ENCODE peak calls at places on chromosomes 2 and 18, in nine cellular contexts. C is tibial nerve; W is neural progenitor cell; Q is left lung; L is CD4-positive, CD25-positive, alpha-beta regulatory T cell; A is spleen; N is brain microvascular endothelial cell; R is GM06990; Y is esophagus squamous epithelium. I is an unnamed sample. For H3K36me3, the result is how much of the 10 kb centered on the place peaks cover.

GRCh38 chr2:8391584-8391983 is 290.3 kb upstream of the ID2 start:
- DNase-seq in C (no peak), W (no peak), Q (no peak), L (no peak), A (no peak), N (no peak), R (no peak), Y (no peak), I (no peak)

GRCh38 chr2:160210599-160211138 is 10.6 kb upstream of the ITGB6 start:
- DNase-seq in C (peak), W (peak), Q (peak), L (peak), A (peak), N (peak), R (peak), Y (no peak), I (peak)

GRCh38 chr2:160657206-160657605 is 163.6 kb upstream of the RBMS1 start:
- DNase-seq in C (no peak), W (peak), Q (no peak), L (no peak), A (no peak), N (peak), R (no peak), Y (no peak), I (no peak)

GRCh38 chr2:10864888-10865551 is 46.7 kb upstream of the KCNF1 start:
- DNase-seq in C (no peak), W (no peak), Q (no peak), L (peak), A (no peak), N (no peak), R (peak), Y (no peak), I (no peak)

GRCh38 chr2:1251520-1251919 is 161.7 kb upstream of the TPO start:
- DNase-seq in C (no peak), W (no peak), Q (no peak), L (no peak), A (no peak), N (no peak), R (no peak), Y (no peak), I (no peak)

GRCh38 chr2:121008978-121009377 is 273.3 kb downstream of the GLI2 start:
- DNase-seq in C (no peak), W (peak), Q (no peak), L (no peak), A (no peak), N (no peak), R (no peak), Y (no peak), I (peak)

GRCh38 chr18:48940854-48941531 is 9.8 kb downstream of the SMAD7 start:
- DNase-seq in C (no peak), W (no peak), Q (no peak), L (peak), A (peak), N (no peak), R (peak), Y (no peak), I (peak)

GRCh38 chr2:211390506-211390905 is 834.1 kb downstream of the CPS1 start:
- DNase-seq in C (no peak), W (peak), Q (no peak), L (no peak), A (no peak), N (no peak), R (no peak), Y (no peak), I (no peak)

GRCh38 chr18:3985664-3986063 is 469.4 kb downstream of the DLGAP1 start:
- DNase-seq in C (no peak), W (no peak), Q (no peak), L (no peak), A (no peak), N (no peak), R (no peak), Y (no peak), I (no peak)

GRCh38 chr2:151730242-151730975 is 3.9 kb downstream of the NEB start:
- DNase-seq in C (no peak), W (no peak), Q (no peak), L (no peak), A (no peak), N (peak), R (peak), Y (no peak), I (no peak)

GRCh38 chr18:13501896-13502295 is 224.5 kb downstream of the FAM210A start:
- DNase-seq in C (no peak), W (no peak), Q (no peak), L (peak), A (no peak), N (no peak), R (peak), Y (no peak), I (no peak)

GRCh38 chr18:12701161-12701560 is 1.4 kb downstream of the CEP76 start:
- DNase-seq in C (no peak), W (no peak), Q (no peak), L (no peak), A (no peak), N (no peak), R (no peak), Y (no peak), I (no peak)

GRCh38 chr18:49795612-49796552 is 17.5 kb downstream of the ACAA2 start:
- DNase-seq in C (no peak), W (no peak), Q (no peak), L (no peak), A (no peak), N (no peak), R (no peak), Y (no peak), I (no peak)

GRCh38 chr18:25140144-25140961 is 211.6 kb downstream of the ZNF521 start:
- DNase-seq in C (no peak), W (no peak), Q (no peak), L (no peak), A (no peak), N (no peak), R (no peak), Y (no peak), I (no peak)

GRCh38 chr2:134429886-134430285 is 176.0 kb downstream of the MGAT5 start:
- DNase-seq in C (no peak), W (no peak), Q (no peak), L (no peak), A (no peak), N (no peak), R (no peak), Y (no peak), I (no peak)
- H3K36me3 ChIP-seq in C (under half), W (under half), Q (under half), L (half or more), A (half or more), N (under half), R (under half), Y (under half), I (under half)

DNA sequence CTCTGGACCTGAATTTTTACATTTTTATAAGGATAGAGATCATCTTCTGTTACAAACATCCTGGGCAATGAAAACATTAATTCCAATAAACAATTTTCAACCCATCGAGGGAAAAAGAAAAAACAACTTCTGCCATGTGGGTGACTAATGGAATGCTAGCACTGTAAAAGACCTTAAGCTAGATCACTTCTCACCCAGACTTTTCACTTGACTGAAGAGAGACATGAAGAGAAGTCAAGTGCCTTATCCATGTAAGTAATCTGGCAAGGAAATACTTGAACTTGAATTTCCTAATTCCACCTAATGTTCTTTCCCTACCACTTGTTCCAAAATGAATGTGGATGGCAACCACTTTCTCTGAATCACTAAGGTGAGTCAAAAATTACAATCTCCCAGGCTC is 98.3 kb upstream of the ACVR1C start:
- DNase-seq in C (no peak), W (no peak), Q (no peak), L (no peak), A (no peak), N (no peak), R (no peak), Y (no peak), I (no peak)
- H3K4me3 ChIP-seq in C (no peak), W (no peak), Q (no peak), L (no peak), A (no peak), N (no peak), R (no peak), Y (no peak), I (no peak)

GRCh38 chr18:76979111-76979751 is 153.4 kb downstream of the MBP start:
- DNase-seq in C (no peak), W (no peak), Q (no peak), L (no peak), A (no peak), N (no peak), R (no peak), Y (no peak), I (no peak)
- H3K36me3 ChIP-seq in C (under half), W (under half), Q (under half), L (under half), A (under half), N (under half), R (under half), Y (under half), I (under half)

GRCh38 chr2:170873035-170873692 is 55.9 kb upstream of the GORASP2 start:
- DNase-seq in C (peak), W (peak), Q (peak), L (peak), A (peak), N (peak), R (peak), Y (no peak), I (peak)
- H3K4me3 ChIP-seq in C (no peak), W (no peak), Q (no peak), L (peak), A (peak), N (peak), R (peak), Y (peak), I (peak)

DNA sequence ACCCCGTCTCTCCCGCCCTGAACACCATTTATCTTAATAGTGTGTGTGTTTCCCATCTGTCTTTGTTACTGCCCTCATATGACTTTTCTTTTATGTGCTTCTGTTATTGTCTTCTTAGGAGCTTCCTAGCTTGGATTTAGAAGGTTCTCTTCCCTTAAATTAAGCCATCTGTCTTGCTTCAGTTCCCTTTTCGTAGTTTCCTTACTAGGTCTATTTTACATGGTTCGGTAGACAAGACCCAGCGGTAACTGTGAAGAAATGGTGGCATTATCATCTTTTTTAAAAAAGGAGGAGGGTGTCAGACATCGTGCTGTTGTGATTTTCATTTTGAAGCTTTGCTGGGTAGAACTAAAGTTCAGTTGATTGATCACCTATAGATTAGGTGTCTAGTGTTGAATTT is 10.3 kb downstream of the NCK2 start:
- DNase-seq in C (no peak), W (no peak), Q (no peak), L (no peak), A (no peak), N (no peak), R (no peak), Y (no peak), I (no peak)
- H3K36me3 ChIP-seq in C (under half), W (under half), Q (under half), L (under half), A (under half), N (under half), R (under half), Y (under half), I (under half)

DNA sequence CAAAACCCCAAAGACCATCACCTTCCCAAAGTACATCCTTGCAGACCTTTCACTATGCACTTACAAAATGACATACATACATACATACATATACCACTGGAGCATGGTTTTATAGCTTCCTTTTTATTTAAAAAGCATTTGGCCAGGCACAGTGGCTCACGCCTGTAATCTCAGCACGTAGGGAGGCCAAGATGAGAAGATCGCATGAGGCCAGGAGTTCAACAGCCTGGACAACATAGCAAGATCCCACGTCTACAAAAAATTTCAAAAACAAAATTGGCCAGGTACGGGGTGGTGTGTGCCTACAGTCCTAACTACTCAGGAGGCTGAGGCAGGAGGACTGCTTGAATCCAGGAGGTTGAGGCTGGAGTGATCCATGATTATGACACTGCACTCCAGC is 29.9 kb upstream of the ADAM17 start:
- DNase-seq in C (no peak), W (no peak), Q (no peak), L (no peak), A (no peak), N (no peak), R (no peak), Y (no peak), I (no peak)
- H3K4me3 ChIP-seq in C (no peak), W (no peak), Q (no peak), L (no peak), A (no peak), N (no peak), R (no peak), Y (no peak), I (no peak)

DNA sequence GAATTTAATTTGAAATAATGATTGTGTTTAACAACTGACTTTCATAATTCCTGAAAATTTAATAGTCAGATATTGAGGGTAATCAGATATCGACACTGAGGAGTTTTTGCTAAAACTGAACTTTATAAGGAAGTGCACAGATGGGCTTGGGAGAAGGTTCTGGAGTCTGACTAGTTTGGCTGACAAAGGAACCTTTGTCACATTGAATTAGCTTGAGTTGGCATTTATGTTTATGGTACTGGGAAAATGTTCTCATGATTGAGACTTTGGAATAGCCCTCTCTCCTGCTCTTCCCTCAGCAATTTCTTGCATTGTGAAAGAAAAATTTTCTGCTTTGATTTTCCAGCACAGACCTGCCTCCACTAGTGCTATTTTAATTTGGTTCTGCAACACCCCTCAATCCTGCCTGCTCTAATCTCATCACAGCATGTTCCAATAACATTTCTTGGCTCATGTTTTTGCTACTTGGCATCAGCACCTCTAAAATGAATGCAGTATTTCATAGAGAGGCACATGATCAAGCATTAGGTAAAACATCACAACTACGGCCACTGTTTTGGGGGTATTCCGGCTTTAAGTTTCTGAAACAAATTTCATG is 133.9 kb upstream of the FSHR start:
- DNase-seq in C (no peak), W (no peak), Q (no peak), L (no peak), A (no peak), N (no peak), R (no peak), Y (no peak), I (no peak)
- H3K36me3 ChIP-seq in C (under half), W (under half), Q (under half), L (under half), A (under half), N (under half), R (under half), Y (under half), I (under half)

DNA sequence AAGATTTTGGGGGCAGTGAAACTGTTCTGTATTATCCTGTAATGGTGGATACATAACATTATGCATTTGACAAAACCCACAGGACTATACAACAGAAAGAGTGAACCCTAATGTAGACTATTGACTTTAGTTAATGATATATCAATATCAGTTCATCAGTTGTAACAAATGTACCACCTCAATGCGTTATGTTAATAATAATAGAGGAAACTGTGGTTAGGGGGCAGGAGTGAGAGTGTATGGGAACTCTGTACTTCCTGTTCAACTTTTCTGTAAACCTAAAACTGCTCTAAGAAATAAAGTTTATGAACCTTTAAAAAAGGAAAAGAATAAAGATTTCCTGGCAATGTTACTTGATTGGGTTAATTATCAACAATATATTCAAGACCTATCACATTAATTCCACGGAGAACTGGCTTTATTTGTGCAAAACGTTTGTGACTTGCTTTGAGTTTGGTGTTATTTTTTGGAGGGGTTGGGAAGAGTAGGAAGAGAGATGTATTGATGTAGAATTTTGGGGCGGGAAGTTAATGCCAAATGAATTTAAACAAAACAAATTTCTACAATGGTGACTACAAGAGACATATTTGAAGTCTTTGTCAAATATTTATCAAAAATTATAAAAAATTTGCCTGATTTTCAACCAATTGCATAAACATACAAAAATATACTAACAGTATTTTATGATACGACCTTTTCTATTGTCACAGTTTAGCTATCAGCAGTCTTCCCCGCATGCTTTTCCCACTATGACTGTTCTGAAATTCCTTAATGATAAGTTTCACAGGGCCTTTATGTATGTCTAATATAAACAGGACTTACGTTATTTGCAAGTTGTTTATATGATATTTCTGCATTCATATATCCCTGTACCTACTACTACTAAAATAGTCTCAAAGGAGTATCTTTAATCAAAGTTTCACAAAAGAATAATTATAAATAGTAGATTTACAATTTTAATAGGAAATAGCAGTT is 2.1 kb upstream of the RTN4 start:
- DNase-seq in C (no peak), W (no peak), Q (no peak), L (peak), A (no peak), N (no peak), R (peak), Y (no peak), I (no peak)
- H3K4me3 ChIP-seq in C (no peak), W (peak), Q (no peak), L (peak), A (peak), N (peak), R (peak), Y (peak), I (no peak)

GRCh38 chr2:240732911-240733622 is 41.4 kb downstream of the AQP12A start:
- DNase-seq in C (no peak), W (no peak), Q (peak), L (no peak), A (no peak), N (no peak), R (no peak), Y (no peak), I (peak)

GRCh38 chr2:240730506-240731326 is 39.0 kb downstream of the AQP12A start:
- DNase-seq in C (no peak), W (no peak), Q (peak), L (no peak), A (no peak), N (no peak), R (no peak), Y (no peak), I (no peak)

GRCh38 chr2:240733803-240734495 is 42.3 kb downstream of the AQP12A start:
- DNase-seq in C (no peak), W (peak), Q (no peak), L (no peak), A (no peak), N (no peak), R (no peak), Y (no peak), I (no peak)

GRCh38 chr2:240731327-240731626 is 39.6 kb downstream of the AQP12A start:
- DNase-seq in C (no peak), W (no peak), Q (peak), L (no peak), A (no peak), N (no peak), R (no peak), Y (no peak), I (no peak)

DNA sequence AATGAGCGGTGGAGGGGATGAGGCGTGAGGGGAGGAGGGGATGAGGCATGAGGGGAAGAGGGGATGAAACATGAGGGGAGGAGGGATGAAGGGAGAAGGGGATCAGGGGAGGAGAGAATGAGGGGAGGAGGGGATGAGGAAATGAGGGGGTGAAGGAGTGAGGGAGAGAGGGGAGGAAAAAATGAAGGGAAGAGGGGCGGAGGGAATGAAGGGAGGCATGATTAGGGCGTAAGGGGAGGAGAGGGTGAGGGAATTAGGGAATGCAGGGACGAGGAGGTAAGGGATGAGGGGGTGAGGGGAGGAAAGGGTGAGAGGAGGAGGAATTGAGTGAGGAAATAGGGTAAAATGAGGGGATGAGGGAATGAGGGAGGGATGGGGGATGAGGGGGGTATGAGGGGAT is 40.5 kb downstream of the AQP12A start:
- DNase-seq in C (no peak), W (no peak), Q (no peak), L (no peak), A (no peak), N (no peak), R (no peak), Y (no peak), I (no peak)
- H3K36me3 ChIP-seq in C (under half), W (under half), Q (under half), L (under half), A (under half), N (under half), R (under half), Y (under half), I (under half)

I was measured in BE2C.